ENCODE peak calls at places on chromosomes 11 and 22, in four cellular contexts. J is MM.1S, X is OCI-LY7, Q is neuronal stem cell. N is an unnamed sample.

GRCh38 chr11:74269161-74269809 is 42.2 kb downstream of the P4HA3 start:
- DNase-seq in X (no peak), J (no peak), Q (no peak), N (no peak)

GRCh38 chr22:43346521-43346929 is 3.4 kb upstream of the SCUBE1 start:
- DNase-seq in X (peak; percentile 55), J (peak; percentile 58), Q (peak; percentile 51), N (peak; percentile 78)

GRCh38 chr11:115613986-115614625 is 109.9 kb upstream of the CADM1 start:
- DNase-seq in J (no peak), X (no peak), Q (no peak), N (no peak)

GRCh38 chr11:65448418-65449196 is 26.0 kb downstream of the NEAT1 start:
- DNase-seq in Q (no peak), J (no peak), X (no peak), N (peak; percentile 50)

GRCh38 chr11:45354976-45355705 is 69.0 kb upstream of the SYT13 start:
- DNase-seq in Q (peak; percentile 89), X (peak; percentile 87), J (peak; percentile 83), N (peak; percentile 94)

GRCh38 chr22:25628494-25628893 is 64.0 kb downstream of the GRK3 start:
- DNase-seq in X (no peak), Q (no peak), J (no peak), N (no peak)

GRCh38 chr11:17531818-17532131 is 12.4 kb downstream of the USH1C start:
- DNase-seq in Q (no peak), X (no peak), J (no peak), N (no peak)

GRCh38 chr22:28889625-28890024 is 6.3 kb downstream of the ZNRF3 start:
- DNase-seq in J (no peak), X (no peak), Q (no peak), N (no peak)

GRCh38 chr11:35066783-35067476 is 72.0 kb upstream of the CD44 start:
- DNase-seq in X (no peak), J (peak; percentile 46), Q (no peak), N (no peak)

GRCh38 chr11:47409440-47410403 is 1.3 kb downstream of the SLC39A13 start:
- DNase-seq in Q (no peak), J (no peak), X (no peak), N (peak; percentile 1)

GRCh38 chr11:77167111-77167626 is 39.1 kb downstream of the MYO7A start:
- DNase-seq in Q (no peak), X (no peak), J (no peak), N (no peak)

GRCh38 chr22:31253949-31254348 is 38.3 kb downstream of the PIK3IP1 start:
- DNase-seq in Q (no peak), X (no peak), J (no peak), N (no peak)

GRCh38 chr11:35549787-35550186 is 24.4 kb upstream of the PAMR1 start:
- DNase-seq in Q (peak; percentile 27), X (no peak), J (no peak), N (peak; percentile 34)

GRCh38 chr11:65366340-65366773 is 11.8 kb downstream of the TIGD3 start:
- DNase-seq in Q (peak; percentile 61), J (peak; percentile 64), X (peak; percentile 80), N (peak; percentile 85)

GRCh38 chr11:114262681-114263509 is 33.3 kb upstream of the NNMT start:
- DNase-seq in X (peak; percentile 50), Q (no peak), J (peak; percentile 27), N (peak; percentile 77)

GRCh38 chr11:88538088-88538487 is 200.6 kb upstream of the CTSC start:
- DNase-seq in Q (no peak), J (no peak), X (no peak), N (no peak)

DNA sequence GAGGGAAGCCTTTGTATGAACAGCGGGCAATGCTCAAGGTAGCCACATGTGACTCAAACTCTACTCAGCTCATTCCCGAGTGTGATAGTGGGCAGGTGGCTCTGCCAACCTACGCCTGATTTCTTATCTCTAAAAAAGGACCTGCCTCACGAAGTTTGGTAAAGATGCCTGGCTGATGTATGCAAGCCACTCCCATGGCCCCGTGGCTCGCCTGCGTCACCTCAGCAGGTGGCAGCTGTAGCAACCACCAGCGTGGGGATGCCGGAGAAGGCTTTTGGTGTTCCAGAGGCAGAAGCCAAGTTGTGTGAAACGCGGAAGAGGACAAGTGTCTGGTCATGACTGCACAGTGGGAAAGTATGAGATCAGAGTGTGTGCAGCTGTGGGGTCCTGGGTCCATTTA is 5.4 kb downstream of the FADS2 start:
- DNase-seq in X (no peak), Q (no peak), J (no peak), N (no peak)
- H2AFZ ChIP-seq in X (no peak overlapping the region), Q (no peak overlapping the region), J (no peak overlapping the region), N (no peak overlapping the region)

GRCh38 chr11:60923326-60923725 is 934 bp upstream of the TMEM132A start:
- DNase-seq in J (no peak), Q (no peak), X (no peak), N (no peak)

GRCh38 chr11:60924906-60925684 is 835 bp downstream of the TMEM132A start:
- DNase-seq in Q (no peak), J (no peak), X (no peak), N (peak; percentile 41)

GRCh38 chr11:60922906-60923305 is 1.4 kb upstream of the TMEM132A start:
- DNase-seq in J (no peak), Q (no peak), X (no peak), N (no peak)

GRCh38 chr11:60924110-60924905 is at the start of gene TMEM132A:
- DNase-seq in J (no peak), X (peak; percentile 35), Q (peak; percentile 63), N (peak; percentile 93)

GRCh38 chr11:60923800-60924109 is 505 bp upstream of the TMEM132A start:
- DNase-seq in Q (no peak), J (no peak), X (no peak), N (no peak)
- H2AFZ ChIP-seq in Q (peak overlapping the region; percentile 90), J (no peak overlapping the region), X (no peak overlapping the region), N (no peak overlapping the region)

GRCh38 chr11:116852261-116853125 is 15.1 kb upstream of the APOA1 start:
- DNase-seq in J (peak; percentile 59), X (no peak), Q (no peak), N (no peak)

GRCh38 chr11:116851631-116852030 is 14.2 kb upstream of the APOA1 start:
- DNase-seq in Q (no peak), X (no peak), J (no peak), N (no peak)

GRCh38 chr11:116855413-116855812 is 18.0 kb upstream of the APOA1 start:
- DNase-seq in Q (no peak), J (no peak), X (no peak), N (no peak)

GRCh38 chr11:116856423-116856822 is 19.0 kb upstream of the APOA1 start:
- DNase-seq in J (no peak), Q (no peak), X (no peak), N (no peak)

DNA sequence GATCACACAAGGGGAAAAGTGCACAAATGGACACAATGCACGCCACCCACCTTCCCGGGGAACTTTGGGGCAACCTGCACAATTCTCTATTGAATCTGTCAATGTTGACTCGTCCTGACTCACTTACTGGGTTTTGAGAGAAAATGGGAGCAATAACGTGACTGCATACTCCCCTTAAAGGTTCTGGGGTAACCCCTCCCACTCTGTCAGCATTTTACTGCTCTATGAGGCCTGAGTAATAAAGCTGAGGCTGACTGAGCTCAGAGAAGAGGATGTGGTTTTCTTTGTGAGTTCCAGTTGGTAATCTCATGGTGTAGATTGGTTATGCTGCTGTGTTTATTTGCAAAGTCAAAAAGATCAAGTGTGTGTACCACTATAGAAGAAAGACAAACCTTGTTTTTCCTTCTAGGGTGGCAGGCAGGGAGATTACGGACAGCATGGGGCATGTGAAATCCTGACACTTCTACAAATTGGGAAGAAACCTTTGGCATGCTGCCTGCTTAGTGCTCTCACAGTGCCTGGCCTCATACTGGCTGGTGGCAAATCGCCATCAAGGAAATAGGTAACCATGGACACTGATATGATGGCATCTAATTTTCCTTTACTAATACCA is 16.1 kb upstream of the APOA1 start:
- DNase-seq in J (peak; percentile 93), X (peak; percentile 71), Q (no peak), N (no peak)
- H2AFZ ChIP-seq in J (no peak overlapping the region), X (no peak overlapping the region), Q (no peak overlapping the region), N (no peak overlapping the region)

DNA sequence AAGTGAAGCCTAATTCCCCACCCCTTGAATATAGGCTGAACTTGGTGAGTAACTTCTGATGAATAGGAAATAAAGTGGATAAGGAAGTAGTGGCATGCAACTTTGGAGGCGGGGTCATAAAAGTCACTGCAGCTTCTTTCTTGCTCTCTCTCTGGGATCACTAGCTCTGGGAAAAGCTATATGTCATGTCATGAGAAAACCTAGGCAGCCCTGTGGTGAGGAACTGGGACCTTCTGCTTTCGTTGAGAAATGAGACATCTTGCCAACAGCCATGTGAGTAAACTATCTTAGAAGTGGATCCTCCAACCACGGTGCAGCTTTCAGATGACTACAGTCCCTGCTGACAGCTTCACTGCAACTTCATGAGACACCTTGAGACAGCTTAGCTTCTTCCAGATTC is 15.7 kb downstream of the ZNF214 start:
- DNase-seq in J (no peak), Q (no peak), X (no peak), N (no peak)
- H2AFZ ChIP-seq in J (no peak overlapping the region), Q (no peak overlapping the region), X (no peak overlapping the region), N (no peak overlapping the region)

GRCh38 chr22:19716829-19717105 is 2.5 kb downstream of the SEPTIN5 start:
- DNase-seq in J (no peak), Q (no peak), X (no peak), N (no peak)

GRCh38 chr22:19716041-19716828 is 1.9 kb downstream of the SEPTIN5 start:
- DNase-seq in X (no peak), Q (no peak), J (no peak), N (no peak)

GRCh38 chr22:19717691-19718254 is 3.5 kb downstream of the SEPTIN5 start:
- DNase-seq in J (peak; percentile 55), Q (no peak), X (peak; percentile 68), N (peak; percentile 79)

GRCh38 chr22:19718255-19719054 is 4.2 kb downstream of the SEPTIN5 start:
- DNase-seq in J (no peak), X (no peak), Q (no peak), N (no peak)

GRCh38 chr22:19717181-19717580 is 2.9 kb downstream of the SEPTIN5 start:
- DNase-seq in Q (no peak), J (no peak), X (no peak), N (no peak)
- H2AFZ ChIP-seq in Q (no peak overlapping the region), J (no peak overlapping the region), X (no peak overlapping the region), N (no peak overlapping the region)

GRCh38 chr22:38828191-38828590 is 15.6 kb downstream of the NPTXR start:
- DNase-seq in J (no peak), X (no peak), Q (no peak), N (no peak)
- H2AFZ ChIP-seq in J (no peak overlapping the region), X (no peak overlapping the region), Q (no peak overlapping the region), N (no peak overlapping the region)

GRCh38 chr11:14314127-14314526 is 44.9 kb downstream of the RRAS2 start:
- DNase-seq in Q (no peak), X (no peak), J (no peak), N (no peak)
- H2AFZ ChIP-seq in Q (no peak overlapping the region), X (no peak overlapping the region), J (no peak overlapping the region), N (no peak overlapping the region)

GRCh38 chr22:47943729-47944700 is 1181.6 kb downstream of the TBC1D22A start:
- DNase-seq in Q (no peak), J (no peak), X (peak; percentile 59), N (no peak)
- H2AFZ ChIP-seq in Q (no peak overlapping the region), J (no peak overlapping the region), X (peak overlapping the region; percentile 56), N (no peak overlapping the region)